ENCODE peak calls at places on chromosomes 5 and 9, in four cellular contexts. U is HCT116, L is H1, Q is endothelial cell of umbilical vein. O is an unnamed sample.

GRCh38 chr5:108521841-108522506 is 140.1 kb upstream of the FBXL17 start:
- DNase-seq in U (peak; percentile 52), L (no peak), Q (peak; percentile 71), O (peak; percentile 42)

GRCh38 chr5:161546463-161547301 is at the start of gene GABRB2:
- DNase-seq in U (no peak), L (peak; percentile 65), Q (peak; percentile 22), O (no peak)

GRCh38 chr5:143025376-143025775 is 255.2 kb downstream of the ARHGAP26 start:
- DNase-seq in U (no peak), L (no peak), Q (no peak), O (no peak)

GRCh38 chr9:91119147-91119546 is 242.6 kb downstream of the AUH start:
- DNase-seq in U (no peak), L (no peak), Q (no peak), O (peak; percentile 65)

GRCh38 chr5:139660105-139660915 is 12.2 kb downstream of the CXXC5 start:
- DNase-seq in U (no peak), L (no peak), Q (peak; percentile 50), O (no peak)

GRCh38 chr9:36436909-36437308 is 36.8 kb upstream of the RNF38 start:
- DNase-seq in U (no peak), L (no peak), Q (peak; percentile 40), O (no peak)

GRCh38 chr5:149264432-149265069 is 7.1 kb upstream of the AFAP1L1 start:
- DNase-seq in U (peak; percentile 51), L (peak; percentile 85), Q (no peak), O (no peak)

GRCh38 chr5:123090641-123091257 is 1.7 kb downstream of the PRDM6 start:
- DNase-seq in U (no peak), L (peak; percentile 73), Q (no peak), O (no peak)

GRCh38 chr9:116152941-116153764 is 438 bp upstream of the PAPPA start:
- DNase-seq in U (no peak), L (no peak), Q (no peak), O (no peak)

GRCh38 chr9:107807183-107807582 is 317.6 kb upstream of the KLF4 start:
- DNase-seq in U (no peak), L (no peak), Q (no peak), O (no peak)

GRCh38 chr5:74017786-74018211 is 391.8 kb downstream of the ARHGEF28 start:
- DNase-seq in U (peak; percentile 73), L (no peak), Q (no peak), O (no peak)

GRCh38 chr9:131840751-131841702 is 101.2 kb upstream of the RAPGEF1 start:
- DNase-seq in U (no peak), L (no peak), Q (no peak), O (no peak)

GRCh38 chr5:14174235-14174636 is 31.1 kb downstream of the TRIO start:
- DNase-seq in U (no peak), L (no peak), Q (peak; percentile 57), O (no peak)

GRCh38 chr5:115297043-115297442 is 589 bp upstream of the CCDC112 start:
- DNase-seq in U (no peak), L (no peak), Q (peak; percentile 15), O (no peak)

GRCh38 chr5:112641515-112642110 is 96.1 kb upstream of the APC start:
- DNase-seq in U (no peak), L (no peak), Q (no peak), O (no peak)

GRCh38 chr5:39713224-39713911 is 288.6 kb upstream of the DAB2 start:
- DNase-seq in U (no peak), L (no peak), Q (no peak), O (no peak)

GRCh38 chr9:130631331-130632080 is 32.9 kb upstream of the PRDM12 start:
- DNase-seq in U (no peak), L (no peak), Q (no peak), O (no peak)

GRCh38 chr9:134188421-134189166 is 24.2 kb upstream of the RNU6ATAC start:
- DNase-seq in U (no peak), L (no peak), Q (no peak), O (no peak)

GRCh38 chr5:127097288-127097687 is 24.0 kb upstream of the C5orf63 start:
- DNase-seq in U (no peak), L (no peak), Q (no peak), O (peak; percentile 8)

GRCh38 chr5:150487199-150488061 is 20.5 kb upstream of the NDST1 start:
- DNase-seq in U (no peak), L (no peak), Q (peak; percentile 35), O (no peak)

GRCh38 chr9:123710299-123710698 is 219.6 kb downstream of the DENND1A start:
- DNase-seq in U (no peak), L (no peak), Q (no peak), O (no peak)

GRCh38 chr9:33329996-33330395 is 39.7 kb downstream of the NFX1 start:
- DNase-seq in U (no peak), L (no peak), Q (peak; percentile 85), O (no peak)

GRCh38 chr9:33331411-33331891 is 41.1 kb downstream of the NFX1 start:
- DNase-seq in U (no peak), L (no peak), Q (peak; percentile 79), O (no peak)

GRCh38 chr9:33329117-33329563 is 38.8 kb downstream of the NFX1 start:
- DNase-seq in U (no peak), L (no peak), Q (peak; percentile 94), O (no peak)
- TF ChIP-seq POLR2AphosphoS5 in U (no peak), L (no peak), Q (peak; percentile 17), O (no peak)

GRCh38 chr5:55440188-55440646 is 94.5 kb downstream of the PLPP1 start:
- DNase-seq in U (no peak), L (no peak), Q (no peak), O (peak; percentile 61)
- H3K27ac ChIP-seq in U (no peak overlapping the region), L (no peak overlapping the region), Q (no peak overlapping the region), O (peak overlapping the region; percentile 98)

GRCh38 chr9:89310486-89311345 is at the start of gene CKS2:
- DNase-seq in U (peak; percentile 100), L (peak; percentile 99), Q (peak; percentile 100), O (peak; percentile 99)
- TF ChIP-seq POLR2AphosphoS5 in U (peak; percentile 93), L (peak; percentile 96), Q (peak; percentile 97), O (peak; percentile 95)

GRCh38 chr5:124554746-124555145 is 191.7 kb downstream of the ZNF608 start:
- DNase-seq in U (no peak), L (no peak), Q (no peak), O (no peak)

GRCh38 chr5:124560370-124560769 is 186.1 kb downstream of the ZNF608 start:
- DNase-seq in U (no peak), L (no peak), Q (no peak), O (no peak)

GRCh38 chr5:124553911-124554310 is 192.5 kb downstream of the ZNF608 start:
- DNase-seq in U (no peak), L (no peak), Q (no peak), O (no peak)

GRCh38 chr5:124557761-124558160 is 188.7 kb downstream of the ZNF608 start:
- DNase-seq in U (no peak), L (no peak), Q (no peak), O (no peak)

GRCh38 chr5:124555179-124555578 is 191.3 kb downstream of the ZNF608 start:
- DNase-seq in U (no peak), L (no peak), Q (no peak), O (no peak)
- H3K27ac ChIP-seq in U (no peak overlapping the region), L (no peak overlapping the region), Q (no peak overlapping the region), O (no peak overlapping the region)

DNA sequence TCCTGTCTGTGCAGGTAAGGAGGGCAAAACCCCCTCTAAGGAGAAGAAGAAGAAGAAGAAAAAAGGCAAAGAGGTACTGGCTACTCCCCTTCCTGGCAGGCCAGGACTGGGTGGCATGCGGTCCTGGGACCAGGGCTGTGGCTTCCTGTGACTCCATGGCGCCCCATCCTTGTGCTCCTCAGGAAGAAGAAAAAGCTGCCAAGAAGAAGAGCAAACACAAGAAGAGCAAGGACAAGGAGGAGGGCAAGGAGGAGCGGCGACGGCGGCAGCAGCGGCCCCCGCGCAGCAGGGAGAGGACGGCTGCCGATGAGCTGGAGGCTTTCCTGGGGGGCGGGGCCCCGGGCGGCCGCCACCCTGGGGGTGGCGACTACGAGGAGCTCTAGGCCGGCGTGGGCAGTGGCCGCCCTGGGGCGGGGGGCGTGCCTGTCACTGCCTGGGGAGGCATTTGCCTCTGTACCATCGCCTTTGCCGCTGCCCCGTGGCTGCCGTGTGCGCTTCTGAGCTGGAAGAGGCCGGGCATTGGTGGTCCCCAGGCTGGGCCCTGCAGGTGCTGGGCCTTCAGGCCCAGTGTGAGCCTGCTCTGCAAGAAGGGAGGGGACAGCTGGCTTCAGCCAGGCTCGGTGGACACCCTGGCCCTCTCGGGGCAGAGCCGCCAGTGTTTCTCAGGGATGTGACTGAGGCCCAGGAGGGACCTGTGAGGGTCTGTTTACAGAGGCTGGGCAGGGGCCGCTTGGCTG is 2.0 kb upstream of the AJM1 start:
- DNase-seq in U (no peak), L (no peak), Q (no peak), O (no peak)
- TF ChIP-seq POLR2AphosphoS5 in U (no peak), L (no peak), Q (no peak), O (no peak)